ENCODE peak calls at places on chromosome 4, in eight cellular contexts. T, C, S, J, B, P, U and K are unnamed samples.
A peak's percentile ranks its signal among the peaks of the same experiment; 100 is the strongest.

GRCh38 chr4:173264245-173264959 is 69.8 kb downstream of the HMGB2 start:
- DNase-seq in P (peak; percentile 29), T (no peak), J (peak; percentile 4), S (no peak), C (peak; percentile 33), U (peak; percentile 35), B (no peak), K (peak; percentile 50)

GRCh38 chr4:5746829-5747745 is 36.1 kb downstream of the EVC start:
- DNase-seq in P (no peak), S (no peak), T (no peak), U (no peak), B (no peak), C (no peak), J (no peak), K (no peak)

GRCh38 chr4:7165874-7166201 is 26.5 kb upstream of the SORCS2 start:
- DNase-seq in S (no peak), C (no peak), T (no peak), J (no peak), B (no peak), P (no peak), U (no peak), K (peak; percentile 11)

GRCh38 chr4:3466691-3467600 is 3.8 kb downstream of the DOK7 start:
- DNase-seq in U (peak; percentile 2), J (no peak), P (no peak), C (no peak), T (peak; percentile 41), S (no peak), B (no peak), K (peak; percentile 55)

GRCh38 chr4:710116-710515 is 4.5 kb downstream of the PCGF3 start:
- DNase-seq in J (no peak), B (no peak), C (no peak), U (no peak), P (no peak), T (no peak), S (no peak), K (no peak)

GRCh38 chr4:153393397-153393796 is 48.9 kb downstream of the MND1 start:
- DNase-seq in J (no peak), C (no peak), S (no peak), P (no peak), U (no peak), T (peak; percentile 54), B (no peak), K (no peak)

GRCh38 chr4:114603455-114603854 is 4.8 kb downstream of the UGT8 start:
- DNase-seq in T (no peak), C (no peak), U (no peak), P (no peak), S (no peak), J (no peak), B (no peak), K (no peak)

GRCh38 chr4:147984065-147984777 is 252.3 kb downstream of the ARHGAP10 start:
- DNase-seq in T (no peak), U (peak; percentile 77), J (peak; percentile 18), P (peak; percentile 27), S (no peak), C (peak; percentile 15), B (peak; percentile 75), K (no peak)

GRCh38 chr4:140326395-140326993 is 47.0 kb upstream of the SCOC start:
- DNase-seq in T (no peak), S (no peak), U (peak; percentile 56), B (no peak), J (no peak), P (peak; percentile 28), C (no peak), K (no peak)

GRCh38 chr4:48997962-48998361 is 11.9 kb downstream of the CWH43 start:
- DNase-seq in B (no peak), C (no peak), U (no peak), J (no peak), P (no peak), T (no peak), S (no peak), K (no peak)

DNA sequence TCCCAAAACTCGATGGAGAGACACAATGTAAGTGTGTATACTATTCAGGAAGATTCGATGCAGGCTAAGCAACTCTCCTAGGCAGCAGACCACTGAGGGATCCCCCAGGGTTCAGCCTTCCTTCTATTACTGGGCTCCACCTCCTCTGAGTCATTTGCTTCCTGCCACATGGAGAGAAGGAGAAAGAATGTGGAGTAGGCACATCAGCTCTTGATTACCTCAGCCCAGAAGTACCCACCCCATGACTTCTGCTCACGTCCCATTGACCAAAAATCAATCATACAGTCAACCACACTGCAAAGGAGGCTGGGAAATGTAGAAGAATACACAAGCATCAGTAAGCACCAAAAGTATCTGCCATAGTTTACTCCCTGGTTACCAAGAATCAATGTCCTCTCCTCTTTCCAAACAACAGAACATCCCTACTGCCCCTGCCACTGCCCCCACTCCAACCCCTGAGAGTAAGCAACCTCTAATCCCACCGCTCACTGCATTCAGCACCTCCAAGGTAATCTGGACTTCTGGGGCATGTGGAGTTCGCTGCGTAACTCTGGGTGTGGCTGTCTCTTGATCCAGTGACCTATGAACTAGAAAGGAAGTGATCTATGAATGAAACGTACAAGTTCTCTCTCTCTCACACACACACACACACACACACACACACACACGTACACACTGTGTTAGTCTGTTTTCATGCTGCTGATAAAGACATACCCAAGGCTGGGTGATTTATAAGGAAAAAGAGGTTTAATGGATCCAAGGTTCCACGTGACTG is 91.2 kb upstream of the C1QTNF7 start:
- DNase-seq in C (no peak), S (no peak), U (no peak), B (no peak), T (no peak), P (no peak), J (no peak), K (no peak)
- H3K27ac ChIP-seq in C (no peak overlapping the region), S (no peak overlapping the region), U (no peak overlapping the region), B (no peak overlapping the region), T (no peak overlapping the region), P (no peak overlapping the region), J (no peak overlapping the region), K (no peak overlapping the region)

GRCh38 chr4:185211641-185212040 is 2.2 kb downstream of the SNX25 start:
- DNase-seq in S (no peak), P (no peak), B (no peak), T (no peak), C (no peak), U (no peak), J (no peak), K (no peak)

GRCh38 chr4:185211035-185211434 is 1.6 kb downstream of the SNX25 start:
- DNase-seq in J (no peak), C (no peak), S (no peak), T (no peak), U (peak; percentile 30), B (no peak), P (no peak), K (no peak)

GRCh38 chr4:185210102-185210981 is 944 bp downstream of the SNX25 start:
- DNase-seq in C (peak; percentile 52), P (peak; percentile 58), S (no peak), T (peak; percentile 63), B (no peak), J (peak; percentile 47), U (peak; percentile 75), K (peak; percentile 53)

GRCh38 chr4:185212566-185212965 is 3.2 kb downstream of the SNX25 start:
- DNase-seq in C (no peak), P (no peak), T (no peak), S (no peak), U (no peak), B (no peak), J (no peak), K (no peak)

GRCh38 chr4:185209031-185209851 is at the start of gene SNX25:
- DNase-seq in C (peak; percentile 88), T (peak; percentile 92), B (no peak), P (peak; percentile 85), S (no peak), U (peak; percentile 96), J (peak; percentile 86), K (peak; percentile 94)
- H3K27ac ChIP-seq in C (peak within 1 kb of the TSS; percentile 41), T (peak within 1 kb of the TSS; percentile 86), B (no peak within 1 kb of the TSS), P (peak within 1 kb of the TSS; percentile 84), S (peak within 1 kb of the TSS; percentile 9), U (peak within 1 kb of the TSS; percentile 91), J (no peak within 1 kb of the TSS), K (peak within 1 kb of the TSS; percentile 92)

DNA sequence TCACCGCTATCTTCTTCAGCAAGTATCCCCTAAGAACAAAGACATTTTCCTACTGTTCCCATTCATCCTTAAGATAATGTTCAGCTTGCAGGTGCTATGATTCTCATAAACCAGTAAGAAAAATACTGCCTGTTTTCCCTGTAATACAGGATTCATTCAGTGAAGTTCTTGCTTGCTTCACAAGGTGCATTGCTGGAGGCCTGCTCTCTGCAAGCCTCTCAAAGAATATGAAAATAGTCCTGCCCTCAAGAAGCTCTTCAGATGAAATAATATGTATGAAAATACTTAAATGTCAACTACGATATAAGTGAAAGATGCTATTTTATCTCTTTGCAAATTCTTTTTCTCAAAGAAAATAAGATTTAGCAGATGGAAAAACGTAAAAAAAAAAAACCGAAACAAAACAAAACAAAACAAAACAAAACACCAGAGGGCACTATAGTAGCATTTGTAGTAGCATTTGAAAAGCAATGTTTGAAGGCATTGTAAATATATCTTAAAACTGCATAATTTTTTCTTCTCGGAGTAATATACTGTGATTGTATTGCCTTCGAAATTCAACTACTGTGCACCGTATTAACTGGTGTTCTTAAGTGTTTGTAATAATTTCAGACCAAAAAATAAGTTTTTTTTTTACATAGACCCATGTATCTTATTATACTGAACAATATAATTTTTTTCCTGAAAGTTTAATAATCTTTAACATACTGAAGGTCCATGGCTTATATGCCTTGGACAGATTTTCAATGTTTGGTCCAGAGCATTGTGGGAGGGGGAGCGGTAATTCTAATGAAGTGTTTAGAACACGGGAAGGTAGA is 26.0 kb downstream of the ADH4 start:
- DNase-seq in J (peak; percentile 8), P (no peak), B (no peak), S (no peak), T (no peak), C (peak; percentile 3), U (no peak), K (no peak)
- H3K27ac ChIP-seq in J (no peak overlapping the region), P (no peak overlapping the region), B (no peak overlapping the region), S (no peak overlapping the region), T (no peak overlapping the region), C (no peak overlapping the region), U (no peak overlapping the region), K (no peak overlapping the region)

GRCh38 chr4:38025665-38026064 is 65.5 kb downstream of the PTTG2 start:
- DNase-seq in B (no peak), J (no peak), P (no peak), T (no peak), C (no peak), S (no peak), U (no peak), K (no peak)

GRCh38 chr4:38021751-38022150 is 61.6 kb downstream of the PTTG2 start:
- DNase-seq in U (no peak), J (no peak), C (no peak), S (no peak), T (no peak), B (no peak), P (no peak), K (no peak)

GRCh38 chr4:38026138-38026740 is 66.0 kb downstream of the PTTG2 start:
- DNase-seq in C (no peak), U (no peak), S (no peak), T (no peak), P (no peak), J (no peak), B (no peak), K (no peak)

GRCh38 chr4:38023347-38024202 is 63.4 kb downstream of the PTTG2 start:
- DNase-seq in B (no peak), S (no peak), T (no peak), U (no peak), J (no peak), P (no peak), C (no peak), K (no peak)

DNA sequence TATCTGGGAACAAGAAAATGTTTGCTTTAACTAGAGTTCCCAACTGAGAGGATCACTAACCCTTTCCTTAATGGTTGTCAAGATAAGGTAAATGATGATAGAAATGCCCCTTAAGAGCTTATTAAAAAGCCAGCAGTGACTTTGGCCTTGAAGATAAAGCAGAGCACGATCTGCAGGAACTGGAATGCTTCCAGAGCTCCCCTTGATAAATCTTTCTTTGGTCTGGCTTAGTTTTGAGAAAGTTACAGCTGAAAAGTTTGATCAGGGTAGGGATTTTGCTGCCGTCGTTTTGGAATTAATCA is 64.0 kb downstream of the PTTG2 start:
- DNase-seq in T (no peak), B (no peak), J (no peak), C (no peak), P (no peak), U (no peak), S (no peak), K (no peak)
- H3K27ac ChIP-seq in T (peak overlapping the region; percentile 16), B (no peak overlapping the region), J (no peak overlapping the region), C (no peak overlapping the region), P (no peak overlapping the region), U (no peak overlapping the region), S (no peak overlapping the region), K (no peak overlapping the region)